ENCODE peak calls at places on chromosomes 11 and 22, in seven cellular contexts. G is naive thymus-derived CD4-positive, alpha-beta T cell; J is GM12892; K is activated naive CD4-positive, alpha-beta T cell treated with anti-CD3 and anti-CD28 coated beads for 36 hours; Z is astrocyte of the spinal cord; L is Daoy; E is IMR-90. A is an unnamed sample.

GRCh38 chr22:17013396-17014100 is 5.5 kb upstream of the GAB4 start:
- DNase-seq in G (no peak), J (no peak), K (no peak), Z (no peak), L (no peak), E (no peak), A (no peak)

GRCh38 chr11:128579790-128580504 is 7.4 kb downstream of the ETS1 start:
- DNase-seq in G (no peak), J (no peak), K (peak; percentile 47), Z (no peak), L (peak; percentile 44), E (peak; percentile 79), A (no peak)

GRCh38 chr11:7364660-7365059 is 113.0 kb downstream of the SYT9 start:
- DNase-seq in G (no peak), J (no peak), K (no peak), Z (no peak), L (no peak), E (no peak), A (no peak)

GRCh38 chr11:111540921-111541208 is 345 bp downstream of the LAYN start:
- DNase-seq in G (no peak), J (no peak), K (no peak), Z (no peak), L (no peak), E (no peak), A (no peak)

GRCh38 chr11:23570828-23571227 is 710.6 kb upstream of the CCDC179 start:
- DNase-seq in G (no peak), J (no peak), K (no peak), Z (no peak), L (no peak), E (peak; percentile 36), A (no peak)

GRCh38 chr11:64090811-64091516 is 55.2 kb downstream of the FLRT1 start:
- DNase-seq in G (no peak), J (no peak), K (no peak), Z (peak; percentile 13), L (no peak), E (peak; percentile 43), A (no peak)

GRCh38 chr11:66561178-66561974 is 7.0 kb downstream of the CTSF start:
- DNase-seq in G (no peak), J (no peak), K (no peak), Z (no peak), L (no peak), E (no peak), A (no peak)

GRCh38 chr22:41197046-41197807 is 7.9 kb upstream of the L3MBTL2 start:
- DNase-seq in G (peak; percentile 74), J (peak; percentile 89), K (peak; percentile 77), Z (peak; percentile 39), L (peak; percentile 86), E (peak; percentile 35), A (peak; percentile 92)

GRCh38 chr11:116046127-116046526 is 541.9 kb upstream of the CADM1 start:
- DNase-seq in G (no peak), J (no peak), K (no peak), Z (no peak), L (no peak), E (no peak), A (no peak)

GRCh38 chr11:86459682-86460460 is 85.2 kb downstream of the CCDC81 start:
- DNase-seq in G (no peak), J (no peak), K (no peak), Z (peak; percentile 96), L (peak; percentile 98), E (peak; percentile 95), A (peak; percentile 14)

A was measured in SK-N-SH.